ENCODE peak calls at places on chromosomes 7 and 10, in six cellular contexts. Y, H, Z, P, G and R are unnamed samples.

GRCh38 chr7:106317971-106318370 is 33.2 kb upstream of the NAMPT start:
- DNase-seq in P (no peak), H (no peak), Y (no peak), Z (no peak), G (no peak), R (peak)

GRCh38 chr7:72335561-72336381 is 76.4 kb downstream of the CALN1 start:
- DNase-seq in Z (no peak), H (no peak), Y (peak), P (no peak), G (no peak), R (peak)

GRCh38 chr10:95790982-95791381 is 35.0 kb downstream of the ENTPD1 start:
- DNase-seq in G (no peak), Y (no peak), Z (no peak), P (no peak), H (no peak), R (no peak)

GRCh38 chr10:33143160-33143728 is 185.2 kb upstream of the ITGB1 start:
- DNase-seq in Z (peak), Y (no peak), H (no peak), P (peak), G (no peak), R (peak)

GRCh38 chr10:102500621-102501149 is 1.8 kb downstream of the ACTR1A start:
- DNase-seq in Z (no peak), Y (no peak), P (no peak), H (no peak), G (no peak), R (no peak)

GRCh38 chr10:45420453-45421192 is 46.6 kb downstream of the ALOX5 start:
- DNase-seq in H (no peak), P (peak), Z (peak), G (peak), Y (peak), R (peak)

GRCh38 chr7:36455646-36456045 is 66.0 kb downstream of the ANLN start:
- DNase-seq in H (no peak), Z (no peak), P (no peak), Y (no peak), G (no peak), R (no peak)

GRCh38 chr10:89086801-89087513 is 96.4 kb downstream of the FAS start:
- DNase-seq in H (no peak), Y (peak), Z (no peak), P (peak), G (peak), R (peak)

GRCh38 chr10:112025228-112025627 is 158.3 kb downstream of the GPAM start:
- DNase-seq in P (no peak), Y (no peak), Z (no peak), H (no peak), G (no peak), R (no peak)

GRCh38 chr7:2476776-2477446 is 713 bp upstream of the GRIFIN start:
- DNase-seq in Y (no peak), G (no peak), Z (no peak), P (no peak), H (no peak), R (no peak)

GRCh38 chr10:86957471-86958108 is at the start of gene MMRN2:
- DNase-seq in H (no peak), G (no peak), P (no peak), Z (no peak), Y (peak), R (no peak)

GRCh38 chr10:24681476-24682088 is 42.1 kb downstream of the ARHGAP21 start:
- DNase-seq in G (no peak), Y (no peak), H (no peak), Z (no peak), P (no peak), R (no peak)

GRCh38 chr7:2734084-2734601 is 46.1 kb downstream of the AMZ1 start:
- DNase-seq in Z (no peak), P (peak), G (no peak), Y (no peak), H (no peak), R (no peak)

GRCh38 chr7:38171558-38172403 is 6.3 kb upstream of the STARD3NL start:
- DNase-seq in H (no peak), Y (no peak), Z (no peak), G (no peak), P (no peak), R (no peak)

GRCh38 chr10:113716109-113717010 is 35.1 kb upstream of the PLEKHS1 start:
- DNase-seq in G (no peak), P (no peak), Z (no peak), H (no peak), Y (no peak), R (no peak)

GRCh38 chr10:14623931-14624330 is 150.8 kb downstream of the FAM107B start:
- DNase-seq in H (no peak), G (no peak), P (no peak), Y (no peak), Z (no peak), R (no peak)

GRCh38 chr7:52995676-52996075 is 39.8 kb upstream of the POM121L12 start:
- DNase-seq in G (no peak), Z (no peak), H (no peak), P (no peak), Y (no peak), R (no peak)

GRCh38 chr10:69359089-69360025 is 57.4 kb downstream of the TACR2 start:
- DNase-seq in P (no peak), Z (no peak), G (no peak), H (no peak), Y (no peak), R (no peak)

GRCh38 chr10:48951707-48952106 is 12.1 kb upstream of the LRRC18 start:
- DNase-seq in Y (no peak), G (no peak), P (no peak), Z (no peak), H (no peak), R (no peak)

GRCh38 chr7:23530355-23530754 is 1.4 kb downstream of the TRA2A start:
- DNase-seq in H (peak), P (no peak), G (peak), Z (no peak), Y (no peak), R (peak)

GRCh38 chr10:35517431-35518181 is 87.5 kb upstream of the GJD4 start:
- DNase-seq in H (no peak), G (no peak), P (no peak), Z (no peak), Y (peak), R (peak)

GRCh38 chr10:131928248-131929095 is 27.7 kb downstream of the PPP2R2D start:
- DNase-seq in Y (no peak), P (peak), H (no peak), G (no peak), Z (peak), R (no peak)

GRCh38 chr10:121791761-121792160 is 136.1 kb downstream of the ATE1 start:
- DNase-seq in G (no peak), Y (no peak), P (no peak), H (no peak), Z (no peak), R (no peak)

GRCh38 chr7:45080265-45080957 is 8.4 kb downstream of the NACAD start:
- DNase-seq in H (no peak), Y (peak), P (no peak), Z (no peak), G (peak), R (no peak)

GRCh38 chr7:3879337-3880054 is 578.4 kb downstream of the SDK1 start:
- DNase-seq in G (no peak), Y (no peak), P (no peak), H (no peak), Z (no peak), R (no peak)

GRCh38 chr10:101694674-101695403 is at the start of gene FBXW4:
- DNase-seq in P (peak), G (peak), Y (peak), Z (peak), H (peak), R (peak)

GRCh38 chr10:29068302-29068701 is 220.6 kb upstream of the LYZL1 start:
- DNase-seq in Y (no peak), P (no peak), H (no peak), Z (no peak), G (no peak), R (no peak)

GRCh38 chr7:3683886-3684539 is 383.0 kb downstream of the SDK1 start:
- DNase-seq in H (no peak), G (no peak), P (no peak), Y (no peak), Z (no peak), R (no peak)

GRCh38 chr7:90430614-90431445 is 27.6 kb downstream of the CLDN12 start:
- DNase-seq in Y (no peak), H (no peak), G (no peak), Z (no peak), P (no peak), R (no peak)

GRCh38 chr10:3692331-3692860 is 92.6 kb downstream of the KLF6 start:
- DNase-seq in P (no peak), G (no peak), Y (no peak), Z (no peak), H (no peak), R (no peak)

GRCh38 chr10:31768467-31768866 is 160.2 kb downstream of the ARHGAP12 start:
- DNase-seq in H (no peak), G (no peak), P (no peak), Y (no peak), Z (no peak), R (no peak)